ENCODE peak calls at places on chromosomes 7 and 10, in five cellular contexts. Z is K562, W is spleen, F is H1, H is HCT116. X is an unnamed sample. For H3K36me3, the result is how much of the 10 kb centered on the place peaks cover.

GRCh38 chr7:13904689-13905088 is 84.8 kb downstream of the ETV1 start:
- DNase-seq in W (no peak), H (no peak), F (no peak), Z (no peak), X (no peak)

GRCh38 chr7:140284062-140284461 is 107.3 kb upstream of the KDM7A start:
- DNase-seq in H (no peak), Z (no peak), W (no peak), F (no peak), X (no peak)

GRCh38 chr10:6322805-6323204 is 120.1 kb downstream of the PFKFB3 start:
- DNase-seq in F (no peak), H (no peak), W (no peak), Z (no peak), X (no peak)

GRCh38 chr7:139180700-139181311 is 50.2 kb upstream of the UBN2 start:
- DNase-seq in Z (no peak), F (no peak), W (no peak), H (no peak), X (peak)

GRCh38 chr10:60573342-60573741 is 183.7 kb upstream of the ANK3 start:
- DNase-seq in H (no peak), F (no peak), W (no peak), Z (no peak), X (peak)

GRCh38 chr7:113197274-113197673 is 78.9 kb upstream of the SMIM30 start:
- DNase-seq in Z (no peak), F (no peak), H (no peak), W (no peak), X (peak)

GRCh38 chr10:126561499-126562208 is 108.8 kb downstream of the C10orf90 start:
- DNase-seq in H (no peak), F (no peak), Z (no peak), W (no peak), X (no peak)

GRCh38 chr7:134789967-134790685 is 10.7 kb downstream of the CALD1 start:
- DNase-seq in H (no peak), F (no peak), W (no peak), Z (no peak), X (peak)

GRCh38 chr10:66398653-66399052 is 527.2 kb upstream of the LRRTM3 start:
- DNase-seq in W (no peak), F (no peak), Z (no peak), H (no peak), X (no peak)

GRCh38 chr10:11163990-11164805 is 146.5 kb downstream of the CELF2 start:
- DNase-seq in F (no peak), W (peak), H (no peak), Z (no peak), X (no peak)

GRCh38 chr10:91034494-91035157 is 113.7 kb upstream of the ANKRD1 start:
- DNase-seq in H (no peak), Z (no peak), F (no peak), W (no peak), X (peak)

GRCh38 chr10:124600051-124600880 is 138.6 kb downstream of the LHPP start:
- DNase-seq in W (peak), Z (no peak), F (no peak), H (no peak), X (no peak)

GRCh38 chr10:100747826-100748231 is 2.4 kb downstream of the PAX2 start:
- DNase-seq in W (no peak), H (no peak), F (no peak), Z (no peak), X (no peak)

GRCh38 chr7:71886066-71886465 is 526.1 kb downstream of the CALN1 start:
- DNase-seq in Z (no peak), H (no peak), F (no peak), W (no peak), X (no peak)

GRCh38 chr7:127252736-127253288 is at the start of gene GRM8:
- DNase-seq in Z (peak), H (no peak), W (peak), F (peak), X (peak)

GRCh38 chr7:1536768-1537630 is 6.5 kb downstream of the MAFK start:
- DNase-seq in W (peak), H (peak), F (no peak), Z (peak), X (peak)

GRCh38 chr10:34739915-34740314 is 75.2 kb downstream of the PARD3 start:
- DNase-seq in Z (no peak), F (peak), H (no peak), W (no peak), X (no peak)

GRCh38 chr10:81843042-81843441 is 32.0 kb upstream of the NRG3 start:
- DNase-seq in F (no peak), Z (no peak), H (no peak), W (no peak), X (no peak)

GRCh38 chr7:116522247-116522646 is 2.6 kb upstream of the CAV1 start:
- DNase-seq in Z (no peak), H (peak), W (no peak), F (no peak), X (peak)

GRCh38 chr7:117072620-117073118 is 119.4 kb downstream of the ST7 start:
- DNase-seq in Z (no peak), F (no peak), W (no peak), H (no peak), X (no peak)

GRCh38 chr10:71970331-71970730 is 6.1 kb downstream of the CHST3 start:
- DNase-seq in Z (peak), F (no peak), W (peak), H (no peak), X (peak)

GRCh38 chr10:88291289-88292184 is 291.6 kb downstream of the RNLS start:
- DNase-seq in F (no peak), Z (no peak), W (no peak), H (no peak), X (no peak)

GRCh38 chr7:44264221-44264956 is 61.0 kb downstream of the CAMK2B start:
- DNase-seq in W (no peak), F (no peak), Z (no peak), H (no peak), X (no peak)

GRCh38 chr10:6108631-6109443 is 20.0 kb downstream of the RBM17 start:
- DNase-seq in H (peak), Z (peak), W (no peak), F (peak), X (no peak)

GRCh38 chr7:132004528-132004927 is 448.1 kb upstream of the PODXL start:
- DNase-seq in W (no peak), F (no peak), Z (no peak), H (no peak), X (no peak)
- H3K27ac ChIP-seq in W (no peak), F (no peak), Z (no peak), H (no peak), X (no peak)

DNA sequence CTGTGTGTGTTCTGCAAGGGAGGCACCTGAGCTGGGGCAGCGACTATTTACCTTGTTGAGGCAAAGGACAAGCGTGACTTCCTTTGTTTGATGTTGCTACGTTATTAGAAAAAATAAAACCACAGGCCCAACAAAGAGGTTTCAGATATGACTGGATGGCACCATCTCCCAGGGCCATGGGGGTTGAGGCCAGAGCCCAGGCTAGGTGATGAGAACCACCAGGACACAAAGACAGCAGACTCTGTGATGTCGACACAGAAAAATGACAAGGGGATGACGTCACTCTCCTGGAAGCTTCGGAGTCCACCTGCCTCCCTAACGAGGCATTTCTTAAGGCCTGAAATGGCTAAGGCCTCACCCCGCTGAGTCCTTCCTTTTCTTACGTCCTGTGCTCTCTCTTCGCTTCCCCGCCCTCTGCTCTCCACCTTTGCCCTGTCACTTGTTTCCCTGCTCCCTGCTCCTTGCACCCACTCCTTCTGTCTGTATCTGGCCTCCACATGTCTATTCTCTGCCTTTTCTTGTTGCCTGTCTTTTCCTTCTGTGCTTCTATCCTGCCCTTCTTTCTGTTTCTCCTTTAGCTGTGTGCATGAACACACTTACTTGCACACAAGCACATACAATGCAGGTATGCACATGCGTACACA is 82.9 kb upstream of the ADRB1 start:
- DNase-seq in F (peak), H (no peak), Z (no peak), W (no peak), X (no peak)
- H3K4me3 ChIP-seq in F (no peak), H (no peak), Z (no peak), W (no peak), X (no peak)

DNA sequence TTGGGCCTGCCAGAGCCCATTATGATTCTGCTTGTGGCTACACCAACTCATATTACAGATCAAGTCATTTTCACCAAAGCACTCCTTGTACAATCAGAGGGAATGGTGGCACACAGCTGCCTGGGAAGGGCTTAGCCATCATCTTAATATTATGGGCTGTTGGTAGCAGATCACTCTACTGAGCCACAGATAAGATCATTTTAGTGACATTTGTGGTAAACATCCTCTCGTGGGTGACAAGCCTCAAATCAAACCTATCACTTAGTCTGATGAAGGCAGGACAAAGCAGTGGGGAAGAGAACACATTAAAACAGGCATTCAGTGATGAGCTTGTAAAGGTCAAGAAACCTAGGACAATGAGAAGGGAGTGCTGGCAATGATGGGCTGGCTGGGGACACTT is 137.6 kb upstream of the WDR11 start:
- DNase-seq in F (no peak), H (no peak), Z (no peak), W (no peak), X (no peak)
- H3K36me3 ChIP-seq in F (under half), H (under half), Z (under half), W (under half), X (under half)

GRCh38 chr10:3766046-3766761 is 18.8 kb downstream of the KLF6 start:
- DNase-seq in Z (no peak), W (no peak), F (no peak), H (no peak), X (peak)
- H3K27ac ChIP-seq in Z (no peak), W (peak), F (no peak), H (no peak), X (peak)

GRCh38 chr7:75650062-75650461 is 88.7 kb downstream of the HIP1 start:
- DNase-seq in H (no peak), Z (peak), W (no peak), F (no peak), X (no peak)

GRCh38 chr7:75652788-75653187 is 86.0 kb downstream of the HIP1 start:
- DNase-seq in F (no peak), W (no peak), H (no peak), Z (no peak), X (no peak)

GRCh38 chr7:75647709-75648438 is 90.9 kb downstream of the HIP1 start:
- DNase-seq in W (no peak), Z (no peak), F (no peak), H (no peak), X (no peak)

GRCh38 chr7:75649462-75649861 is 89.3 kb downstream of the HIP1 start:
- DNase-seq in F (no peak), H (no peak), Z (no peak), W (no peak), X (no peak)

DNA sequence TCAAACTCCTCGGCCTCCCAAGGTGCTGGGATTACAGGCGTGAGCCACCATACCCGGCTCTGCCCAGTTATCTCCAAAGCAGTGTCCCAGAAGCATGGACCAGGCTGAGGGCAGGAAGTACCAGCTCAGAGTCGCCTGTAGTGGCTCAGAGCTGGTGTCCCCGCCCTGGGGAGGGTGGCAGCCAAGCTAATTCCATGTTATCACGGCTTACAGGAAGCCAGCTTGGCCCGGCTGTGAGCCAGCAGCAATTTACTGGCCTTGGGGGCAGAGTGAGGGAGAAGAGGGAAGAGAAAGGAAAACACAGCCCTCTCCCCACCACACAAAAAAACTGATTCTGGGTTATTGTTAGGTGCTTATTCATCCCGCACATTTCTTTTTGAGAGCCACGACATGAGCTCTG is 88.1 kb downstream of the HIP1 start:
- DNase-seq in W (peak), F (no peak), H (no peak), Z (no peak), X (no peak)
- H3K4me3 ChIP-seq in W (no peak), F (no peak), H (no peak), Z (no peak), X (no peak)

DNA sequence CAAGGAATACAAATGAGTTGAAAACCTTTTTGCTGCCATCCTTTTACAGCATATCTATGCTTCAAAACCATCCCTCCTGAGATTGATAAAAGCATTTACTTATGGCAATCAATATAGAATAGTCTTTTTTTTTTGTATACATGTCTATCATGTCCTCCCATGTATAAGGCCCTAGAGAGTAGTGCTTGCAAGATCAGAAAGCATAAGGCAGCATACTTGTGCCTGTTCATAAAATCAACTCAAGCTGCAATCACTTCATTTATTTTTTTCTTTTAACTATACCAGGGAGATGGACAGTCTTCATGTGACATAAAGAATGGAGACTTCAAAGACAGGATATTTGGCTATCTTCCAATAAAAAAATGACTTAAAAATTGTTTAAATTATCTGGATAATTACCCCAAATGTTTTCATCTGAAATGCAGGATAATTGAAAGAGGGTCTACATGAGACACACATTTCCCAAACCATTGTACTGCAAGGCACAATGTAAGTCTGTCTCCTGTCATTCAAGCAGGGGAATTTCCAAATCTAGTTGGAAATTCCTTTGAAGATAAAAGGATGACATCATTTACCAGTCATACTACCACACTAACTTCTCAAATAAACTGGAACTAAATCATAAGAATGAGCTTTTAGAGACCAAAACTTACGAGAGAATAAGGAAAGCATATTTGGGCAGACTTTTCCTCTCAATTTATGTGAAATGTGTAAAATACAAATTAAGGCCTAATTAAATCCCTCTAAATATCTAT is 22.5 kb downstream of the LRRN3 start:
- DNase-seq in F (no peak), W (no peak), H (no peak), Z (no peak), X (peak)
- H3K36me3 ChIP-seq in F (under half), W (under half), H (under half), Z (under half), X (under half)

DNA sequence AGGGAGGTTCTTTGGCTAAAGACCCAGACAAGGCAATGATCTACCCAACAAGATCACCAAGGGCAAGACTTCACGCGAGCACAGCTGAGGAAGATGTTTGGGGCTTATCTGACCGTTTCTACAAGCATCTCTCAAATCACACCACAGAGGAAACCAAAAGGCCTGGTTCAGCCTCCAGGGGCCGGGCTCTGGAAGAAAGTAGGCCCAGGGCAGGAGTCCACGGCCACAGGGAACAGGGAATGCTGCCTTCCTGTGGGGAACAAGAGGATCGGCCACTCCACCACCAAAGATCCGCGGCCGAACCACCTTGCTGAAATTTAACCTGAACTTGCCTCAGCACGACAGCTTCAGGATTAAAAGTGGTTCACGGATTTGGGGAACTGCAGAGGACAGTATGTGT is 332.5 kb downstream of the PTPRN2 start:
- DNase-seq in W (peak), H (no peak), F (no peak), Z (no peak), X (no peak)
- H3K27ac ChIP-seq in W (no peak), H (no peak), F (no peak), Z (no peak), X (no peak)

GRCh38 chr10:93995182-93995581 is 1.5 kb downstream of the PLCE1 start:
- DNase-seq in Z (no peak), W (no peak), F (no peak), H (no peak), X (no peak)
- H3K4me3 ChIP-seq in Z (no peak), W (peak), F (no peak), H (no peak), X (peak)

GRCh38 chr10:93515963-93516450 is 19.6 kb downstream of the CEP55 start:
- DNase-seq in F (no peak), W (no peak), H (no peak), Z (no peak), X (no peak)

GRCh38 chr10:93513091-93513490 is 16.7 kb downstream of the CEP55 start:
- DNase-seq in H (no peak), W (no peak), Z (no peak), F (no peak), X (no peak)

GRCh38 chr10:93515071-93515962 is 18.9 kb downstream of the CEP55 start:
- DNase-seq in Z (no peak), W (no peak), H (no peak), F (no peak), X (no peak)

GRCh38 chr10:93514496-93514895 is 18.1 kb downstream of the CEP55 start:
- DNase-seq in W (no peak), Z (no peak), H (no peak), F (no peak), X (no peak)

DNA sequence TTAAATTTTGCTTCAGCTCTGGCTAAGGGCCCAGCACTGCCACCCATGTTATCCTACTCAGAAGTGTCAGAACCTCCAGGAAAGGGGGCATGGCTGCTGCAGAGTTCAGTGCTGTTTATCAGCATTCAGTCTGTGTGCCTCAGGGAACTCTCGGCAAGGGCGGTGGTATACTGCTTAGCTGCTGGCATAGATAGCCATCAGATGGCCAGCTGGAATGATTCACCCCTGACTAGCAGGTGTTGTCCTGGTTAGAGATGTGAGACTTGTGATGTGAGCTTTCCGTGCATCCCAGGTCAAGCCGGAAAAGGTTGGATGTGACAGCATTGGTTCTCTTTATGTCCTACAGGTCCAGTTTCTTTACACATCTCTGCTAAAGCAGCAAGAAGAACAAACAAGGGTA is 22.1 kb downstream of the CEP55 start:
- DNase-seq in W (no peak), H (no peak), Z (no peak), F (no peak), X (no peak)
- H3K36me3 ChIP-seq in W (under half), H (half or more), Z (under half), F (under half), X (half or more)

GRCh38 chr7:76281706-76282343 is 20.6 kb upstream of the HSPB1 start:
- DNase-seq in W (no peak), F (no peak), H (no peak), Z (no peak), X (no peak)
- H3K27ac ChIP-seq in W (no peak), F (no peak), H (peak), Z (no peak), X (no peak)